ENCODE peak calls at places on chromosomes 5 and 9, in seven cellular contexts. D, V, A, K, J, E and H are unnamed samples.

GRCh38 chr9:111909444-111909843 is 12.8 kb downstream of the UGCG start:
- DNase-seq in A (no peak), J (no peak), D (no peak), K (no peak), E (no peak), V (no peak), H (no peak)

GRCh38 chr5:61001647-61002046 is 56.6 kb downstream of the NDUFAF2 start:
- DNase-seq in A (no peak), J (no peak), D (no peak), K (no peak), E (no peak), V (no peak), H (no peak)

GRCh38 chr9:75001719-75002421 is 26.2 kb downstream of the CARNMT1 start:
- DNase-seq in E (no peak), K (no peak), J (peak), A (peak), V (no peak), D (peak), H (no peak)

GRCh38 chr9:4334439-4334838 is 34.6 kb upstream of the GLIS3 start:
- DNase-seq in K (no peak), D (no peak), A (peak), E (peak), V (peak), J (no peak), H (no peak)

GRCh38 chr9:131160416-131161112 is 35.2 kb downstream of the NUP214 start:
- DNase-seq in E (no peak), A (no peak), K (no peak), D (no peak), J (no peak), V (no peak), H (no peak)

GRCh38 chr5:19229210-19229835 is 758.7 kb downstream of the CDH18 start:
- DNase-seq in V (no peak), K (no peak), A (no peak), J (no peak), D (no peak), E (no peak), H (no peak)

GRCh38 chr5:68953885-68954617 is 139.8 kb upstream of the SLC30A5 start:
- DNase-seq in A (no peak), E (no peak), D (no peak), K (no peak), V (no peak), J (no peak), H (no peak)

GRCh38 chr9:14488421-14489190 is 174.7 kb upstream of the NFIB start:
- DNase-seq in K (no peak), A (no peak), D (no peak), J (no peak), V (no peak), E (no peak), H (no peak)

GRCh38 chr5:10607666-10608442 is 44.0 kb downstream of the ANKRD33B start:
- DNase-seq in V (no peak), J (peak), A (no peak), E (no peak), D (peak), K (no peak), H (no peak)

GRCh38 chr5:84430863-84431663 is 46.4 kb upstream of the EDIL3 start:
- DNase-seq in K (no peak), D (no peak), A (peak), J (no peak), E (no peak), V (peak), H (no peak)

GRCh38 chr5:31844615-31845345 is 205.8 kb downstream of the PDZD2 start:
- DNase-seq in A (no peak), D (no peak), K (no peak), E (no peak), V (no peak), J (no peak), H (no peak)

GRCh38 chr5:145847499-145848497 is 12.7 kb upstream of the PRELID2 start:
- DNase-seq in D (peak), A (peak), V (no peak), E (no peak), K (no peak), J (no peak), H (no peak)

GRCh38 chr5:127028822-127029457 is 1.4 kb downstream of the MARCHF3 start:
- DNase-seq in K (peak), V (no peak), A (no peak), E (no peak), J (no peak), D (peak), H (no peak)

GRCh38 chr5:111383288-111383970 is 128.9 kb downstream of the STARD4 start:
- DNase-seq in E (no peak), A (no peak), J (no peak), D (no peak), K (no peak), V (no peak), H (no peak)

GRCh38 chr5:73960023-73960422 is 334.0 kb downstream of the ARHGEF28 start:
- DNase-seq in J (peak), E (no peak), K (no peak), D (no peak), V (no peak), A (no peak), H (no peak)

GRCh38 chr5:77398458-77398857 is 93.7 kb downstream of the WDR41 start:
- DNase-seq in K (no peak), A (no peak), E (no peak), D (no peak), J (no peak), V (no peak), H (no peak)

GRCh38 chr5:10333154-10334006 is 20.1 kb upstream of the MARCHF6 start:
- DNase-seq in K (peak), V (peak), E (peak), J (peak), D (no peak), A (no peak), H (no peak)

GRCh38 chr9:6944093-6944551 is 186.3 kb downstream of the KDM4C start:
- DNase-seq in D (peak), K (no peak), A (peak), J (no peak), E (no peak), V (no peak), H (no peak)

GRCh38 chr9:36866840-36867239 is 167.2 kb downstream of the PAX5 start:
- DNase-seq in K (no peak), V (no peak), A (no peak), E (no peak), J (no peak), D (no peak), H (no peak)

GRCh38 chr5:125700380-125700856 is 722.8 kb upstream of the GRAMD2B start:
- DNase-seq in A (no peak), V (no peak), J (no peak), D (no peak), E (no peak), K (peak), H (no peak)

GRCh38 chr9:133443982-133444381 is 15.8 kb upstream of the CACFD1 start:
- DNase-seq in D (peak), J (no peak), E (no peak), A (no peak), V (no peak), K (no peak), H (no peak)

GRCh38 chr5:170623576-170624181 is 119.9 kb downstream of the KCNIP1 start:
- DNase-seq in A (peak), J (peak), K (peak), E (peak), V (no peak), D (no peak), H (peak)

GRCh38 chr9:121842612-121842978 is 191.2 kb downstream of the DAB2IP start:
- DNase-seq in A (no peak), K (no peak), E (no peak), J (no peak), D (peak), V (no peak), H (no peak)

GRCh38 chr9:131667576-131667975 is 72.3 kb downstream of the RAPGEF1 start:
- DNase-seq in K (no peak), D (peak), J (no peak), V (no peak), E (no peak), A (no peak), H (no peak)

GRCh38 chr5:144139586-144139985 is 30.9 kb downstream of the YIPF5 start:
- DNase-seq in J (no peak), V (no peak), K (no peak), A (no peak), D (peak), E (no peak), H (no peak)

GRCh38 chr5:122464191-122464590 is 152.2 kb downstream of the SNCAIP start:
- DNase-seq in J (no peak), E (no peak), A (no peak), V (no peak), K (no peak), D (no peak), H (no peak)

GRCh38 chr5:159951387-159951786 is 35.1 kb downstream of the ADRA1B start:
- DNase-seq in D (peak), J (no peak), K (peak), V (no peak), E (no peak), A (no peak), H (no peak)

GRCh38 chr5:74767579-74767913 is 497 bp downstream of the NSA2 start:
- DNase-seq in E (no peak), D (peak), J (peak), A (peak), V (no peak), K (no peak), H (no peak)

GRCh38 chr5:54013556-54014157 is 296.7 kb downstream of the ARL15 start:
- DNase-seq in E (no peak), K (no peak), J (no peak), V (no peak), D (peak), A (peak), H (no peak)

GRCh38 chr5:1346627-1347440 is 1.9 kb upstream of the CLPTM1L start:
- DNase-seq in V (peak), A (no peak), D (no peak), J (no peak), E (no peak), K (no peak), H (no peak)

GRCh38 chr5:1351156-1351555 is 6.3 kb upstream of the CLPTM1L start:
- DNase-seq in K (no peak), J (no peak), D (no peak), A (no peak), V (peak), E (no peak), H (no peak)

GRCh38 chr5:1347571-1347970 is 2.7 kb upstream of the CLPTM1L start:
- DNase-seq in E (no peak), V (peak), D (no peak), K (no peak), A (no peak), J (no peak), H (no peak)

GRCh38 chr5:1349246-1349645 is 4.3 kb upstream of the CLPTM1L start:
- DNase-seq in J (no peak), V (peak), D (no peak), K (no peak), A (no peak), E (no peak), H (no peak)

DNA sequence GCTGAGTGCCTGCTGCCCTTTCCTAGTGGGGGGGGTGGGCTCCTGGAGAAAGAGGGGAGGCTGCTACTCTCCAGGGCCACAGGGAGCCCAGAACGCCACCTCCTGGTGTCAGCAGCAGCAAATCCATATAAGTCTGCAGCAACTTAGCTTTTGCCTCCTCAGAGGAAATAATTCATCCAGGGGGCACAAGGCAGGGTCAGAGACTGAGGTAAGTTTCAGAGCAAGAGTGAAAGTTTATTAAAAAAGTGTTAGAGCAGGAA is 4.0 kb upstream of the CLPTM1L start:
- DNase-seq in A (no peak), J (no peak), E (no peak), V (no peak), K (no peak), D (no peak), H (no peak)
- TF ChIP-seq CTCF in A (peak), J (no peak), E (no peak), V (no peak), K (no peak), D (no peak), H (no peak)

GRCh38 chr9:134655101-134655500 is 13.5 kb downstream of the COL5A1 start:
- DNase-seq in J (no peak), E (no peak), K (peak), D (no peak), A (no peak), V (peak), H (no peak)

GRCh38 chr9:134658378-134658955 is 16.9 kb downstream of the COL5A1 start:
- DNase-seq in J (no peak), V (peak), E (no peak), D (no peak), K (peak), A (no peak), H (no peak)

GRCh38 chr9:134657666-134658377 is 16.2 kb downstream of the COL5A1 start:
- DNase-seq in D (no peak), K (no peak), A (no peak), V (peak), J (no peak), E (no peak), H (no peak)

GRCh38 chr9:134655591-134656333 is 14.2 kb downstream of the COL5A1 start:
- DNase-seq in D (no peak), V (peak), A (no peak), J (no peak), K (peak), E (no peak), H (no peak)

DNA sequence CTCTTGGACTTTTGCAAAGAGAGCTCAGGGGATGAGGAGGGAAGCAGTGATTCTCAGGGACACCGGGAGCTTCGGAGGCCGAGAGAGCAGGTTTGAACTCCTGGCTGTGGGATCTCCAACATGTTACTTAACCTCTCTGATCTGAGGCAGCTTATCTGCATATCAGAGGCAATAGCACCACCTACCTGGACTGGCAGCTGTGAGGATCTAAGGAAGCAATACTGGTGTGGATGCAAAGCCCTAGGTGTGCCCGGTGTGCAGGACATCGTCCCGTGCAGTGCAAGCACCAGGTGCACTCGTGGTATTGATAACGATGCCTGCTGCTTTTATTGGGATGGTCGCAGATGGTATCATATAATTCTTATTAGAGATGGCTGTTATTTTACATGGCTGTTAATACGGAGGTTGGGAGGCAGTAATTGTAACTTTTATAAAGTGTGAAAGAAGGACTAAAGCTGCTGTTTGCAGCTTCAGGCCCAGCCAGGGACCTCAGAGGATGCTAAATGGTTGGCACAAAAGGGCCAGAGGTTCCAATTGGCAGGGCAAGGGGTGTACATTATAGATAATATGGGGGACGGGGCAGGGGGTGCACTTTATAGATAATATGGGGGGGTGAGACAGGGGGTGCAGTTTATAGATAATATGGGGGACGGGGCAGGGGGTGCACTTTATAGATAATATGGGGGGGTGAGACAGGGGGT is 14.9 kb downstream of the COL5A1 start:
- DNase-seq in E (no peak), J (no peak), K (peak), V (no peak), D (no peak), A (no peak), H (no peak)
- TF ChIP-seq CTCF in E (no peak), J (no peak), K (no peak), V (no peak), D (peak), A (peak), H (no peak)

DNA sequence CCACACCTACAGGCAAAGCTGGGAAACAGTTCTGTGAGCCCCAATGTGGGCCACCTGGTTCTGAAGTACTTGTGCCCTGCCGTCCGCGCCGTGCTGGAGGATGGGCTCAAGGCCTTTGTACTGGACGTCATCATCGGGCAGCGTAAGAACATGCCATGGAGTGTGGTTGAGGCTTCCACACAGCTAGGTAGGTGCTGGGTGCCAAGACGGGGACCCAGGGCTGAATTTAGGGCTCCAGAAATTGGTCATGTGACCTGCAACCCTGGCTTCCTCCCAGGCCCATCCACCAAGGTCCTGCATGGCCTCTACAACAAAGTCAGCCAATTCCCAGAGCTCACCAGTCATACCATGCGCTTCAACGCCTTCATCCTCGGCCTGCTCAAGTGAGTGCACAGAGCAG is 46.9 kb upstream of the TESK1 start:
- DNase-seq in J (no peak), K (no peak), D (no peak), V (no peak), E (no peak), A (no peak), H (no peak)
- TF ChIP-seq CTCF in J (no peak), K (no peak), D (no peak), V (no peak), E (no peak), A (no peak), H (no peak)

GRCh38 chr9:27088981-27089380 is 20.0 kb upstream of the TEK start:
- DNase-seq in V (no peak), E (no peak), J (no peak), A (no peak), K (no peak), D (peak), H (no peak)

GRCh38 chr9:27089706-27090105 is 19.3 kb upstream of the TEK start:
- DNase-seq in D (no peak), E (no peak), J (no peak), K (no peak), A (no peak), V (no peak), H (no peak)

GRCh38 chr9:27086818-27087680 is 22.0 kb upstream of the TEK start:
- DNase-seq in D (peak), K (no peak), E (no peak), V (no peak), A (no peak), J (no peak), H (no peak)

GRCh38 chr9:27090231-27090630 is 18.8 kb upstream of the TEK start:
- DNase-seq in E (no peak), K (no peak), V (no peak), D (no peak), A (no peak), J (no peak), H (no peak)

DNA sequence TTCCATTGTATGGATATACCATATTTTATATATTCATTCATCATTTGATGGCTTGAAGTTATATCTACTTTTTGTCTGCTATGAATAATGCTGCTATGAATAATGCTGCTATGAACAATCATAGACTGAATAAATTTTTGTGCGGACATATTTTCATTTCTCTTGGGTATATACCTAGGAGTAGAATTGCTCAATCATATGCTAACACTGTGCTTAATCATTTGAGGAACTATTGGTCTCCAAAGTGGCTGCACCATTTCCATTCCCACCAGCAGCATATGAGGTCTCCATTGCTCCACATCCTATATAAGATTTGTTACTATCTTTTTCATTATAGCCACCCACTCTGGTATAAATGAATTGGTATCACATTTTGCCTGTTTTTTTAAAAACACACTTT is 18.3 kb upstream of the TEK start:
- DNase-seq in D (no peak), J (no peak), A (no peak), V (no peak), E (no peak), K (no peak), H (no peak)
- TF ChIP-seq CTCF in D (no peak), J (no peak), A (no peak), V (no peak), E (no peak), K (no peak), H (no peak)